ENCODE peak calls at places on chromosomes 11 and 22, in ten cellular contexts. One of them, this sample, is unnamed.

GRCh38 chr11:128956401-128957203 is 13.9 kb upstream of the TP53AIP1 start:
- DNase-seq in K562: peak; percentile 38
- DNase-seq in heart left ventricle: no peak
- DNase-seq in suprapubic skin: no peak
- DNase-seq in sigmoid colon: no peak
- DNase-seq in HepG2: peak; percentile 74
- DNase-seq in IMR-90: peak; percentile 78
- DNase-seq in HCT116: peak; percentile 73
- DNase-seq in prostate gland: peak; percentile 61
- DNase-seq in esophagus squamous epithelium: no peak
- DNase-seq in this sample: no peak

GRCh38 chr11:5922749-5923426 is 19.2 kb upstream of the OR56A3 start:
- DNase-seq in prostate gland: no peak
- DNase-seq in HepG2: no peak
- DNase-seq in suprapubic skin: no peak
- DNase-seq in HCT116: peak; percentile 2
- DNase-seq in K562: no peak
- DNase-seq in IMR-90: no peak
- DNase-seq in sigmoid colon: no peak
- DNase-seq in esophagus squamous epithelium: no peak
- DNase-seq in heart left ventricle: no peak
- DNase-seq in this sample: no peak

GRCh38 chr22:45776313-45776585 is 104.6 kb downstream of the ATXN10 start:
- DNase-seq in esophagus squamous epithelium: no peak
- DNase-seq in K562: no peak
- DNase-seq in prostate gland: no peak
- DNase-seq in HCT116: no peak
- DNase-seq in HepG2: no peak
- DNase-seq in suprapubic skin: no peak
- DNase-seq in IMR-90: no peak
- DNase-seq in heart left ventricle: no peak
- DNase-seq in sigmoid colon: no peak
- DNase-seq in this sample: no peak

GRCh38 chr22:22666307-22667091 is 22.1 kb downstream of the GGTLC2 start:
- DNase-seq in prostate gland: no peak
- DNase-seq in K562: peak; percentile 85
- DNase-seq in sigmoid colon: no peak
- DNase-seq in heart left ventricle: no peak
- DNase-seq in HepG2: peak; percentile 11
- DNase-seq in HCT116: no peak
- DNase-seq in suprapubic skin: no peak
- DNase-seq in IMR-90: peak; percentile 46
- DNase-seq in esophagus squamous epithelium: no peak
- DNase-seq in this sample: peak; percentile 66

GRCh38 chr11:11798586-11799438 is 43.0 kb upstream of the USP47 start:
- DNase-seq in HCT116: peak; percentile 60
- DNase-seq in K562: peak; percentile 72
- DNase-seq in prostate gland: peak; percentile 62
- DNase-seq in IMR-90: peak; percentile 78
- DNase-seq in sigmoid colon: peak; percentile 92
- DNase-seq in HepG2: peak; percentile 60
- DNase-seq in suprapubic skin: peak; percentile 86
- DNase-seq in esophagus squamous epithelium: no peak
- DNase-seq in heart left ventricle: peak; percentile 71
- DNase-seq in this sample: peak; percentile 77

GRCh38 chr11:67057410-67057757 is 737 bp downstream of the RHOD start:
- DNase-seq in sigmoid colon: no peak
- DNase-seq in prostate gland: peak; percentile 21
- DNase-seq in suprapubic skin: no peak
- DNase-seq in K562: no peak
- DNase-seq in HCT116: no peak
- DNase-seq in HepG2: no peak
- DNase-seq in heart left ventricle: peak; percentile 62
- DNase-seq in IMR-90: no peak
- DNase-seq in esophagus squamous epithelium: no peak
- DNase-seq in this sample: no peak

GRCh38 chr11:112113539-112114457 is 27.1 kb downstream of the SDHD start:
- DNase-seq in sigmoid colon: no peak
- DNase-seq in HepG2: peak; percentile 54
- DNase-seq in esophagus squamous epithelium: no peak
- DNase-seq in HCT116: peak; percentile 49
- DNase-seq in suprapubic skin: no peak
- DNase-seq in K562: peak; percentile 53
- DNase-seq in prostate gland: peak; percentile 10
- DNase-seq in IMR-90: peak; percentile 69
- DNase-seq in heart left ventricle: no peak
- DNase-seq in this sample: no peak

GRCh38 chr22:23146842-23147205 is 1.5 kb downstream of the RAB36 start:
- DNase-seq in suprapubic skin: no peak
- DNase-seq in esophagus squamous epithelium: no peak
- DNase-seq in sigmoid colon: no peak
- DNase-seq in HepG2: no peak
- DNase-seq in heart left ventricle: no peak
- DNase-seq in K562: no peak
- DNase-seq in HCT116: no peak
- DNase-seq in prostate gland: no peak
- DNase-seq in IMR-90: no peak
- DNase-seq in this sample: no peak

GRCh38 chr11:28964811-28965210 is 856.6 kb downstream of the METTL15 start:
- DNase-seq in heart left ventricle: no peak
- DNase-seq in prostate gland: no peak
- DNase-seq in IMR-90: peak; percentile 66
- DNase-seq in suprapubic skin: no peak
- DNase-seq in HCT116: no peak
- DNase-seq in HepG2: no peak
- DNase-seq in esophagus squamous epithelium: no peak
- DNase-seq in sigmoid colon: no peak
- DNase-seq in K562: no peak
- DNase-seq in this sample: no peak

GRCh38 chr22:31217890-31218287 is 5.8 kb downstream of the LIMK2 start:
- DNase-seq in heart left ventricle: no peak
- DNase-seq in HCT116: no peak
- DNase-seq in IMR-90: no peak
- DNase-seq in prostate gland: no peak
- DNase-seq in esophagus squamous epithelium: no peak
- DNase-seq in suprapubic skin: no peak
- DNase-seq in HepG2: no peak
- DNase-seq in sigmoid colon: no peak
- DNase-seq in K562: no peak
- DNase-seq in this sample: no peak
- H3K4me1 ChIP-seq in heart left ventricle: peaks cover 43% of the 10 kb centered on the region
- H3K4me1 ChIP-seq in HCT116: peaks cover 4% of the 10 kb centered on the region
- H3K4me1 ChIP-seq in IMR-90: peaks cover 4% of the 10 kb centered on the region
- H3K4me1 ChIP-seq in prostate gland: peaks cover 18% of the 10 kb centered on the region
- H3K4me1 ChIP-seq in esophagus squamous epithelium: peaks cover 31% of the 10 kb centered on the region
- H3K4me1 ChIP-seq in suprapubic skin: peaks cover 43% of the 10 kb centered on the region
- H3K4me1 ChIP-seq in HepG2: peaks cover 95% of the 10 kb centered on the region
- H3K4me1 ChIP-seq in sigmoid colon: peaks cover 6% of the 10 kb centered on the region
- H3K4me1 ChIP-seq in K562: peaks cover 13% of the 10 kb centered on the region
- H3K4me1 ChIP-seq in this sample: peaks cover 22% of the 10 kb centered on the region

GRCh38 chr22:27919943-27920755 is 1.1 kb upstream of the PITPNB start:
- DNase-seq in HepG2: peak; percentile 55
- DNase-seq in sigmoid colon: peak; percentile 76
- DNase-seq in prostate gland: no peak
- DNase-seq in esophagus squamous epithelium: no peak
- DNase-seq in heart left ventricle: no peak
- DNase-seq in IMR-90: peak; percentile 72
- DNase-seq in suprapubic skin: no peak
- DNase-seq in K562: no peak
- DNase-seq in HCT116: no peak
- DNase-seq in this sample: peak; percentile 50

GRCh38 chr22:27925331-27925730 is 6.3 kb upstream of the PITPNB start:
- DNase-seq in esophagus squamous epithelium: no peak
- DNase-seq in HCT116: no peak
- DNase-seq in K562: no peak
- DNase-seq in heart left ventricle: no peak
- DNase-seq in IMR-90: no peak
- DNase-seq in HepG2: no peak
- DNase-seq in suprapubic skin: no peak
- DNase-seq in prostate gland: no peak
- DNase-seq in sigmoid colon: no peak
- DNase-seq in this sample: no peak

GRCh38 chr22:27918351-27919221 is 470 bp downstream of the PITPNB start:
- DNase-seq in HepG2: peak; percentile 13
- DNase-seq in suprapubic skin: peak; percentile 85
- DNase-seq in heart left ventricle: peak; percentile 71
- DNase-seq in HCT116: no peak
- DNase-seq in sigmoid colon: peak; percentile 78
- DNase-seq in IMR-90: peak; percentile 45
- DNase-seq in prostate gland: peak; percentile 29
- DNase-seq in esophagus squamous epithelium: no peak
- DNase-seq in K562: peak; percentile 68
- DNase-seq in this sample: peak; percentile 29

GRCh38 chr22:27919222-27919942 is at the start of gene PITPNB:
- DNase-seq in prostate gland: peak; percentile 94
- DNase-seq in IMR-90: peak; percentile 97
- DNase-seq in esophagus squamous epithelium: peak; percentile 79
- DNase-seq in K562: peak; percentile 99
- DNase-seq in heart left ventricle: peak; percentile 98
- DNase-seq in HepG2: peak; percentile 93
- DNase-seq in HCT116: peak; percentile 88
- DNase-seq in suprapubic skin: peak; percentile 97
- DNase-seq in sigmoid colon: peak; percentile 99
- DNase-seq in this sample: peak; percentile 99
- TF ChIP-seq POLR2A in prostate gland: peak; percentile 83
- TF ChIP-seq POLR2A in IMR-90: peak; percentile 87
- TF ChIP-seq POLR2A in esophagus squamous epithelium: peak; percentile 86
- TF ChIP-seq POLR2A in K562: peak; percentile 81
- TF ChIP-seq POLR2A in heart left ventricle: peak; percentile 86
- TF ChIP-seq POLR2A in HepG2: peak; percentile 87
- TF ChIP-seq POLR2A in HCT116: peak; percentile 89
- TF ChIP-seq POLR2A in suprapubic skin: no peak
- TF ChIP-seq POLR2A in sigmoid colon: peak; percentile 74
- TF ChIP-seq POLR2A in this sample: peak; percentile 77

GRCh38 chr22:41779889-41780505 is 20.5 kb upstream of the CCDC134 start:
- DNase-seq in IMR-90: no peak
- DNase-seq in heart left ventricle: no peak
- DNase-seq in esophagus squamous epithelium: no peak
- DNase-seq in prostate gland: no peak
- DNase-seq in sigmoid colon: no peak
- DNase-seq in suprapubic skin: no peak
- DNase-seq in HepG2: no peak
- DNase-seq in K562: no peak
- DNase-seq in HCT116: no peak
- DNase-seq in this sample: no peak

GRCh38 chr22:41781508-41781906 is 19.0 kb upstream of the CCDC134 start:
- DNase-seq in HCT116: no peak
- DNase-seq in HepG2: no peak
- DNase-seq in prostate gland: no peak
- DNase-seq in suprapubic skin: no peak
- DNase-seq in esophagus squamous epithelium: no peak
- DNase-seq in heart left ventricle: no peak
- DNase-seq in sigmoid colon: no peak
- DNase-seq in IMR-90: no peak
- DNase-seq in K562: no peak
- DNase-seq in this sample: no peak

GRCh38 chr22:41782316-41782715 is 18.2 kb upstream of the CCDC134 start:
- DNase-seq in IMR-90: no peak
- DNase-seq in suprapubic skin: no peak
- DNase-seq in prostate gland: no peak
- DNase-seq in sigmoid colon: no peak
- DNase-seq in esophagus squamous epithelium: no peak
- DNase-seq in K562: no peak
- DNase-seq in HCT116: no peak
- DNase-seq in HepG2: no peak
- DNase-seq in heart left ventricle: no peak
- DNase-seq in this sample: no peak

GRCh38 chr22:41782751-41783150 is 17.7 kb upstream of the CCDC134 start:
- DNase-seq in prostate gland: no peak
- DNase-seq in K562: no peak
- DNase-seq in esophagus squamous epithelium: no peak
- DNase-seq in HepG2: no peak
- DNase-seq in IMR-90: no peak
- DNase-seq in sigmoid colon: no peak
- DNase-seq in heart left ventricle: no peak
- DNase-seq in suprapubic skin: no peak
- DNase-seq in HCT116: no peak
- DNase-seq in this sample: no peak

GRCh38 chr22:41780714-41781507 is 19.6 kb upstream of the CCDC134 start:
- DNase-seq in heart left ventricle: peak; percentile 70
- DNase-seq in prostate gland: no peak
- DNase-seq in HepG2: peak; percentile 56
- DNase-seq in IMR-90: peak; percentile 63
- DNase-seq in K562: peak; percentile 27
- DNase-seq in suprapubic skin: peak; percentile 80
- DNase-seq in esophagus squamous epithelium: peak; percentile 70
- DNase-seq in sigmoid colon: peak; percentile 78
- DNase-seq in HCT116: no peak
- DNase-seq in this sample: peak; percentile 96
- H3K4me3 ChIP-seq in heart left ventricle: no peak overlapping the region
- H3K4me3 ChIP-seq in prostate gland: no peak overlapping the region
- H3K4me3 ChIP-seq in HepG2: no peak overlapping the region
- H3K4me3 ChIP-seq in IMR-90: no peak overlapping the region
- H3K4me3 ChIP-seq in K562: no peak overlapping the region
- H3K4me3 ChIP-seq in suprapubic skin: no peak overlapping the region
- H3K4me3 ChIP-seq in esophagus squamous epithelium: no peak overlapping the region
- H3K4me3 ChIP-seq in sigmoid colon: no peak overlapping the region
- H3K4me3 ChIP-seq in HCT116: no peak overlapping the region
- H3K4me3 ChIP-seq in this sample: peak overlapping the region; percentile 26

GRCh38 chr22:37561209-37562048 is 1.1 kb downstream of the CDC42EP1 start:
- DNase-seq in sigmoid colon: peak; percentile 97
- DNase-seq in HCT116: peak; percentile 73
- DNase-seq in esophagus squamous epithelium: peak; percentile 35
- DNase-seq in prostate gland: peak; percentile 80
- DNase-seq in suprapubic skin: peak; percentile 96
- DNase-seq in IMR-90: peak; percentile 86
- DNase-seq in HepG2: peak; percentile 85
- DNase-seq in heart left ventricle: peak; percentile 89
- DNase-seq in K562: peak; percentile 89
- DNase-seq in this sample: peak; percentile 94
- H3K4me1 ChIP-seq in sigmoid colon: peaks cover 64% of the 10 kb centered on the region
- H3K4me1 ChIP-seq in HCT116: peaks cover 50% of the 10 kb centered on the region
- H3K4me1 ChIP-seq in esophagus squamous epithelium: peaks cover 65% of the 10 kb centered on the region
- H3K4me1 ChIP-seq in prostate gland: peaks cover 14% of the 10 kb centered on the region
- H3K4me1 ChIP-seq in suprapubic skin: peaks cover 83% of the 10 kb centered on the region
- H3K4me1 ChIP-seq in IMR-90: peaks cover 29% of the 10 kb centered on the region
- H3K4me1 ChIP-seq in HepG2: peaks cover 81% of the 10 kb centered on the region
- H3K4me1 ChIP-seq in heart left ventricle: peaks cover 84% of the 10 kb centered on the region
- H3K4me1 ChIP-seq in K562: peaks cover 45% of the 10 kb centered on the region
- H3K4me1 ChIP-seq in this sample: no peaks in the 10 kb centered on the region